ENCODE peak calls at places on chromosomes 16 and 17, in seven cellular contexts. P is tibial nerve; O is GF-D8; N is ELR; U is stimulated activated CD8-positive, alpha-beta memory T cell treated with anti-CD3 and anti-CD28 coated beads, Interleukin-7, amount 100 ng/mL, for 1 hour; M is NCI-H2081; E is T-helper 2 cell. C is an unnamed sample.

GRCh38 chr17:77521076-77521475 is 380.3 kb downstream of the SEC14L1 start:
- DNase-seq in E (no peak), N (no peak), U (no peak), O (no peak), P (no peak), M (no peak), C (no peak)

GRCh38 chr17:63647065-63647725 is 25.0 kb downstream of the MAP3K3 start:
- DNase-seq in N (peak; percentile 28), E (no peak), M (no peak), P (no peak), O (no peak), U (no peak), C (no peak)

GRCh38 chr16:88088161-88088581 is 136.9 kb downstream of the BANP start:
- DNase-seq in U (no peak), M (no peak), O (no peak), P (no peak), E (no peak), N (no peak), C (no peak)

GRCh38 chr17:40597168-40598020 is 32.1 kb upstream of the CCR7 start:
- DNase-seq in U (no peak), O (no peak), E (no peak), N (no peak), P (no peak), M (no peak), C (no peak)

GRCh38 chr17:39150795-39151679 is at the start of gene PLXDC1:
- DNase-seq in M (no peak), E (no peak), P (no peak), U (no peak), O (no peak), N (no peak), C (no peak)

GRCh38 chr17:4358154-4358553 is 8.3 kb downstream of the UBE2G1 start:
- DNase-seq in P (no peak), N (no peak), M (no peak), O (no peak), E (no peak), U (no peak), C (no peak)

GRCh38 chr17:73156166-73156840 is 8.5 kb upstream of the SSTR2 start:
- DNase-seq in M (peak; percentile 81), P (peak; percentile 56), E (peak; percentile 42), U (peak; percentile 6), O (peak; percentile 26), N (peak; percentile 85), C (no peak)

GRCh38 chr17:77506371-77506991 is 365.7 kb downstream of the SEC14L1 start:
- DNase-seq in E (no peak), O (no peak), M (no peak), N (no peak), P (no peak), U (no peak), C (no peak)

GRCh38 chr17:46859996-46860395 is 8.6 kb downstream of the WNT9B start:
- DNase-seq in U (no peak), M (no peak), P (no peak), E (no peak), N (no peak), O (no peak), C (no peak)

GRCh38 chr16:35744084-35744483 is 2284.7 kb downstream of the TP53TG3F start:
- DNase-seq in E (no peak), M (no peak), O (no peak), N (no peak), U (no peak), P (no peak), C (no peak)

GRCh38 chr17:4472281-4472680 is 26.4 kb upstream of the SPNS2 start:
- DNase-seq in N (no peak), O (no peak), E (no peak), U (no peak), M (no peak), P (no peak), C (no peak)

GRCh38 chr17:2090804-2091534 is 36.1 kb downstream of the HIC1 start:
- DNase-seq in N (peak; percentile 97), U (no peak), E (no peak), M (no peak), P (peak; percentile 59), O (no peak), C (no peak)

GRCh38 chr17:65171753-65172152 is 34.6 kb downstream of the RGS9 start:
- DNase-seq in N (no peak), U (no peak), M (no peak), P (no peak), E (no peak), O (no peak), C (no peak)

GRCh38 chr16:67917852-67918236 is 13.8 kb downstream of the CTRL start:
- DNase-seq in N (peak; percentile 98), E (peak; percentile 22), U (no peak), M (no peak), P (no peak), O (no peak), C (no peak)

GRCh38 chr16:11386791-11387546 is 41.7 kb downstream of the RMI2 start:
- DNase-seq in M (no peak), E (no peak), N (no peak), U (no peak), P (no peak), O (no peak), C (no peak)

GRCh38 chr17:82424001-82424862 is 5.8 kb upstream of the OGFOD3 start:
- DNase-seq in U (no peak), P (peak; percentile 50), M (no peak), N (peak; percentile 77), O (no peak), E (peak; percentile 52), C (no peak)

GRCh38 chr17:58084317-58084981 is 1.2 kb downstream of the DYNLL2 start:
- DNase-seq in O (no peak), E (peak; percentile 23), U (no peak), N (peak; percentile 58), P (no peak), M (peak; percentile 5), C (peak; percentile 23)

GRCh38 chr17:13209091-13209490 is 191.3 kb upstream of the ELAC2 start:
- DNase-seq in U (no peak), E (no peak), M (no peak), O (no peak), N (no peak), P (no peak), C (no peak)

C was measured in T-helper 22 cell.